ENCODE peak calls at places on chromosomes 13 and 19, in ten cellular contexts. One of them, this sample, is unnamed.

GRCh38 chr19:5823579-5824281 is 15.8 kb downstream of the FUT6 start:
- DNase-seq in fibroblast of lung: no peak
- DNase-seq in Peyer's patch: no peak
- DNase-seq in breast epithelium: no peak
- DNase-seq in CD8-positive, alpha-beta T cell: no peak
- DNase-seq in tibial artery: no peak
- DNase-seq in A673: no peak
- DNase-seq in ascending aorta: no peak
- DNase-seq in coronary artery: no peak
- DNase-seq in RWPE2: no peak
- DNase-seq in this sample: no peak

GRCh38 chr19:23772668-23773063 is 14.0 kb upstream of the ZNF681 start:
- DNase-seq in fibroblast of lung: no peak
- DNase-seq in Peyer's patch: no peak
- DNase-seq in breast epithelium: no peak
- DNase-seq in CD8-positive, alpha-beta T cell: no peak
- DNase-seq in tibial artery: no peak
- DNase-seq in A673: no peak
- DNase-seq in ascending aorta: no peak
- DNase-seq in coronary artery: no peak
- DNase-seq in RWPE2: no peak
- DNase-seq in this sample: no peak

GRCh38 chr13:107864543-107865460 is 350.5 kb downstream of the LIG4 start:
- DNase-seq in fibroblast of lung: peak
- DNase-seq in Peyer's patch: no peak
- DNase-seq in breast epithelium: no peak
- DNase-seq in CD8-positive, alpha-beta T cell: no peak
- DNase-seq in tibial artery: no peak
- DNase-seq in A673: peak
- DNase-seq in ascending aorta: no peak
- DNase-seq in coronary artery: no peak
- DNase-seq in RWPE2: no peak
- DNase-seq in this sample: no peak

GRCh38 chr19:17865364-17866311 is 5.9 kb downstream of the RPL18A start:
- DNase-seq in fibroblast of lung: no peak
- DNase-seq in Peyer's patch: peak
- DNase-seq in breast epithelium: no peak
- DNase-seq in CD8-positive, alpha-beta T cell: no peak
- DNase-seq in tibial artery: no peak
- DNase-seq in A673: peak
- DNase-seq in ascending aorta: no peak
- DNase-seq in coronary artery: no peak
- DNase-seq in RWPE2: no peak
- DNase-seq in this sample: no peak

GRCh38 chr19:4069331-4069959 is 2.7 kb upstream of the ZBTB7A start:
- DNase-seq in fibroblast of lung: no peak
- DNase-seq in Peyer's patch: no peak
- DNase-seq in breast epithelium: no peak
- DNase-seq in CD8-positive, alpha-beta T cell: peak
- DNase-seq in tibial artery: no peak
- DNase-seq in A673: no peak
- DNase-seq in ascending aorta: peak
- DNase-seq in coronary artery: no peak
- DNase-seq in RWPE2: no peak
- DNase-seq in this sample: no peak

GRCh38 chr13:22469421-22469820 is 711.4 kb upstream of the SGCG start:
- DNase-seq in fibroblast of lung: no peak
- DNase-seq in Peyer's patch: no peak
- DNase-seq in breast epithelium: no peak
- DNase-seq in CD8-positive, alpha-beta T cell: no peak
- DNase-seq in tibial artery: no peak
- DNase-seq in A673: no peak
- DNase-seq in ascending aorta: no peak
- DNase-seq in coronary artery: no peak
- DNase-seq in RWPE2: no peak
- DNase-seq in this sample: no peak

GRCh38 chr19:50932018-50932689 is 20.7 kb downstream of the KLK5 start:
- DNase-seq in fibroblast of lung: no peak
- DNase-seq in Peyer's patch: no peak
- DNase-seq in breast epithelium: peak
- DNase-seq in CD8-positive, alpha-beta T cell: no peak
- DNase-seq in tibial artery: no peak
- DNase-seq in A673: no peak
- DNase-seq in ascending aorta: no peak
- DNase-seq in coronary artery: no peak
- DNase-seq in RWPE2: peak
- DNase-seq in this sample: no peak

GRCh38 chr19:1366899-1367870 is 16.5 kb upstream of the NDUFS7 start:
- DNase-seq in fibroblast of lung: no peak
- DNase-seq in Peyer's patch: no peak
- DNase-seq in breast epithelium: no peak
- DNase-seq in CD8-positive, alpha-beta T cell: no peak
- DNase-seq in tibial artery: no peak
- DNase-seq in A673: no peak
- DNase-seq in ascending aorta: no peak
- DNase-seq in coronary artery: no peak
- DNase-seq in RWPE2: no peak
- DNase-seq in this sample: no peak

GRCh38 chr13:51838235-51838846 is 6.6 kb downstream of the TMEM272 start:
- DNase-seq in fibroblast of lung: peak
- DNase-seq in Peyer's patch: no peak
- DNase-seq in breast epithelium: no peak
- DNase-seq in CD8-positive, alpha-beta T cell: no peak
- DNase-seq in tibial artery: no peak
- DNase-seq in A673: no peak
- DNase-seq in ascending aorta: no peak
- DNase-seq in coronary artery: no peak
- DNase-seq in RWPE2: no peak
- DNase-seq in this sample: no peak

GRCh38 chr13:67076378-67076777 is 153.8 kb downstream of the PCDH9 start:
- DNase-seq in fibroblast of lung: peak
- DNase-seq in Peyer's patch: no peak
- DNase-seq in breast epithelium: no peak
- DNase-seq in CD8-positive, alpha-beta T cell: no peak
- DNase-seq in tibial artery: no peak
- DNase-seq in A673: no peak
- DNase-seq in ascending aorta: no peak
- DNase-seq in coronary artery: no peak
- DNase-seq in RWPE2: no peak
- DNase-seq in this sample: no peak

GRCh38 chr13:108276060-108276459 is 6.5 kb downstream of the TNFSF13B start:
- DNase-seq in fibroblast of lung: no peak
- DNase-seq in Peyer's patch: no peak
- DNase-seq in breast epithelium: no peak
- DNase-seq in CD8-positive, alpha-beta T cell: no peak
- DNase-seq in tibial artery: no peak
- DNase-seq in A673: no peak
- DNase-seq in ascending aorta: peak
- DNase-seq in coronary artery: no peak
- DNase-seq in RWPE2: no peak
- DNase-seq in this sample: no peak

GRCh38 chr13:100156786-100157185 is 67.9 kb downstream of the PCCA start:
- DNase-seq in fibroblast of lung: peak
- DNase-seq in Peyer's patch: no peak
- DNase-seq in breast epithelium: no peak
- DNase-seq in CD8-positive, alpha-beta T cell: no peak
- DNase-seq in tibial artery: no peak
- DNase-seq in A673: no peak
- DNase-seq in ascending aorta: no peak
- DNase-seq in coronary artery: no peak
- DNase-seq in RWPE2: no peak
- DNase-seq in this sample: no peak

GRCh38 chr19:18464646-18465045 is 26.7 kb upstream of the ISYNA1 start:
- DNase-seq in fibroblast of lung: peak
- DNase-seq in Peyer's patch: no peak
- DNase-seq in breast epithelium: peak
- DNase-seq in CD8-positive, alpha-beta T cell: no peak
- DNase-seq in tibial artery: peak
- DNase-seq in A673: no peak
- DNase-seq in ascending aorta: peak
- DNase-seq in coronary artery: peak
- DNase-seq in RWPE2: no peak
- DNase-seq in this sample: peak

GRCh38 chr19:4891066-4891465 is 11.6 kb downstream of the ARRDC5 start:
- DNase-seq in fibroblast of lung: no peak
- DNase-seq in Peyer's patch: no peak
- DNase-seq in breast epithelium: no peak
- DNase-seq in CD8-positive, alpha-beta T cell: no peak
- DNase-seq in tibial artery: no peak
- DNase-seq in A673: no peak
- DNase-seq in ascending aorta: no peak
- DNase-seq in coronary artery: no peak
- DNase-seq in RWPE2: no peak
- DNase-seq in this sample: no peak

GRCh38 chr13:97586941-97587340 is 153.0 kb downstream of the RAP2A start:
- DNase-seq in fibroblast of lung: no peak
- DNase-seq in Peyer's patch: no peak
- DNase-seq in breast epithelium: no peak
- DNase-seq in CD8-positive, alpha-beta T cell: no peak
- DNase-seq in tibial artery: no peak
- DNase-seq in A673: no peak
- DNase-seq in ascending aorta: no peak
- DNase-seq in coronary artery: no peak
- DNase-seq in RWPE2: no peak
- DNase-seq in this sample: no peak

GRCh38 chr19:4830332-4830731 is 1.2 kb downstream of the TICAM1 start:
- DNase-seq in fibroblast of lung: no peak
- DNase-seq in Peyer's patch: no peak
- DNase-seq in breast epithelium: no peak
- DNase-seq in CD8-positive, alpha-beta T cell: no peak
- DNase-seq in tibial artery: no peak
- DNase-seq in A673: no peak
- DNase-seq in ascending aorta: no peak
- DNase-seq in coronary artery: no peak
- DNase-seq in RWPE2: no peak
- DNase-seq in this sample: no peak

GRCh38 chr19:35179830-35180229 is 25.3 kb downstream of the FXYD5 start:
- DNase-seq in fibroblast of lung: no peak
- DNase-seq in Peyer's patch: no peak
- DNase-seq in breast epithelium: no peak
- DNase-seq in CD8-positive, alpha-beta T cell: no peak
- DNase-seq in tibial artery: no peak
- DNase-seq in A673: no peak
- DNase-seq in ascending aorta: no peak
- DNase-seq in coronary artery: no peak
- DNase-seq in RWPE2: no peak
- DNase-seq in this sample: no peak

GRCh38 chr19:2578911-2579677 is 103.2 kb downstream of the GADD45B start:
- DNase-seq in fibroblast of lung: peak
- DNase-seq in Peyer's patch: peak
- DNase-seq in breast epithelium: peak
- DNase-seq in CD8-positive, alpha-beta T cell: peak
- DNase-seq in tibial artery: peak
- DNase-seq in A673: peak
- DNase-seq in ascending aorta: peak
- DNase-seq in coronary artery: peak
- DNase-seq in RWPE2: no peak
- DNase-seq in this sample: peak

GRCh38 chr19:2578391-2578826 is 102.5 kb downstream of the GADD45B start:
- DNase-seq in fibroblast of lung: peak
- DNase-seq in Peyer's patch: peak
- DNase-seq in breast epithelium: peak
- DNase-seq in CD8-positive, alpha-beta T cell: no peak
- DNase-seq in tibial artery: peak
- DNase-seq in A673: no peak
- DNase-seq in ascending aorta: peak
- DNase-seq in coronary artery: no peak
- DNase-seq in RWPE2: no peak
- DNase-seq in this sample: no peak

GRCh38 chr19:2582984-2583956 is 107.3 kb downstream of the GADD45B start:
- DNase-seq in fibroblast of lung: no peak
- DNase-seq in Peyer's patch: no peak
- DNase-seq in breast epithelium: no peak
- DNase-seq in CD8-positive, alpha-beta T cell: no peak
- DNase-seq in tibial artery: peak
- DNase-seq in A673: no peak
- DNase-seq in ascending aorta: peak
- DNase-seq in coronary artery: peak
- DNase-seq in RWPE2: no peak
- DNase-seq in this sample: no peak

GRCh38 chr19:2577722-2578335 is 101.9 kb downstream of the GADD45B start:
- DNase-seq in fibroblast of lung: no peak
- DNase-seq in Peyer's patch: no peak
- DNase-seq in breast epithelium: no peak
- DNase-seq in CD8-positive, alpha-beta T cell: no peak
- DNase-seq in tibial artery: peak
- DNase-seq in A673: no peak
- DNase-seq in ascending aorta: peak
- DNase-seq in coronary artery: peak
- DNase-seq in RWPE2: no peak
- DNase-seq in this sample: no peak

GRCh38 chr19:2579678-2580280 is 103.9 kb downstream of the GADD45B start:
- DNase-seq in fibroblast of lung: no peak
- DNase-seq in Peyer's patch: no peak
- DNase-seq in breast epithelium: no peak
- DNase-seq in CD8-positive, alpha-beta T cell: no peak
- DNase-seq in tibial artery: peak
- DNase-seq in A673: no peak
- DNase-seq in ascending aorta: peak
- DNase-seq in coronary artery: no peak
- DNase-seq in RWPE2: no peak
- DNase-seq in this sample: no peak
- H3K4me3 ChIP-seq in fibroblast of lung: peak
- H3K4me3 ChIP-seq in Peyer's patch: peak
- H3K4me3 ChIP-seq in breast epithelium: peak
- H3K4me3 ChIP-seq in CD8-positive, alpha-beta T cell: peak
- H3K4me3 ChIP-seq in tibial artery: peak
- H3K4me3 ChIP-seq in A673: peak
- H3K4me3 ChIP-seq in ascending aorta: peak
- H3K4me3 ChIP-seq in coronary artery: peak
- H3K4me3 ChIP-seq in RWPE2: no peak
- H3K4me3 ChIP-seq in this sample: peak

GRCh38 chr19:41701401-41702075 is 6.9 kb upstream of the CEACAM5 start:
- DNase-seq in fibroblast of lung: no peak
- DNase-seq in Peyer's patch: no peak
- DNase-seq in breast epithelium: no peak
- DNase-seq in CD8-positive, alpha-beta T cell: no peak
- DNase-seq in tibial artery: no peak
- DNase-seq in A673: peak
- DNase-seq in ascending aorta: peak
- DNase-seq in coronary artery: peak
- DNase-seq in RWPE2: peak
- DNase-seq in this sample: no peak
- TF ChIP-seq CTCF in fibroblast of lung: no peak
- TF ChIP-seq CTCF in Peyer's patch: peak
- TF ChIP-seq CTCF in breast epithelium: no peak
- TF ChIP-seq CTCF in CD8-positive, alpha-beta T cell: no peak
- TF ChIP-seq CTCF in tibial artery: no peak
- TF ChIP-seq CTCF in A673: peak
- TF ChIP-seq CTCF in ascending aorta: no peak
- TF ChIP-seq CTCF in coronary artery: no peak
- TF ChIP-seq CTCF in RWPE2: no peak
- TF ChIP-seq CTCF in this sample: no peak

GRCh38 chr13:50326271-50326670 is 311.0 kb downstream of the KCNRG start:
- DNase-seq in fibroblast of lung: no peak
- DNase-seq in Peyer's patch: no peak
- DNase-seq in breast epithelium: no peak
- DNase-seq in CD8-positive, alpha-beta T cell: no peak
- DNase-seq in tibial artery: no peak
- DNase-seq in A673: no peak
- DNase-seq in ascending aorta: no peak
- DNase-seq in coronary artery: no peak
- DNase-seq in RWPE2: no peak
- DNase-seq in this sample: no peak
- H3K27ac ChIP-seq in fibroblast of lung: no peak
- H3K27ac ChIP-seq in Peyer's patch: no peak
- H3K27ac ChIP-seq in breast epithelium: no peak
- H3K27ac ChIP-seq in CD8-positive, alpha-beta T cell: no peak
- H3K27ac ChIP-seq in tibial artery: no peak
- H3K27ac ChIP-seq in A673: no peak
- H3K27ac ChIP-seq in ascending aorta: no peak
- H3K27ac ChIP-seq in coronary artery: no peak
- H3K27ac ChIP-seq in RWPE2: no peak
- H3K27ac ChIP-seq in this sample: no peak

GRCh38 chr13:40330950-40331349 is 335.5 kb downstream of the FOXO1 start:
- DNase-seq in fibroblast of lung: no peak
- DNase-seq in Peyer's patch: no peak
- DNase-seq in breast epithelium: no peak
- DNase-seq in CD8-positive, alpha-beta T cell: no peak
- DNase-seq in tibial artery: no peak
- DNase-seq in A673: no peak
- DNase-seq in ascending aorta: no peak
- DNase-seq in coronary artery: no peak
- DNase-seq in RWPE2: no peak
- DNase-seq in this sample: no peak
- H3K4me3 ChIP-seq in fibroblast of lung: no peak
- H3K4me3 ChIP-seq in Peyer's patch: no peak
- H3K4me3 ChIP-seq in breast epithelium: no peak
- H3K4me3 ChIP-seq in CD8-positive, alpha-beta T cell: no peak
- H3K4me3 ChIP-seq in tibial artery: no peak
- H3K4me3 ChIP-seq in A673: no peak
- H3K4me3 ChIP-seq in ascending aorta: no peak
- H3K4me3 ChIP-seq in coronary artery: no peak
- H3K4me3 ChIP-seq in RWPE2: no peak
- H3K4me3 ChIP-seq in this sample: no peak

This sample was measured in dorsolateral prefrontal cortex.